ENCODE peak calls at places on chromosome 6, in seven cellular contexts. One of them, this sample, is unnamed. For H3K9me3, the result is how much of the 10 kb centered on the place peaks cover.

GRCh38 chr6:99613398-99613704 is 6.7 kb downstream of the PRDM13 start:
- DNase-seq in kidney: peak
- DNase-seq in gastrocnemius medialis: no peak
- DNase-seq in Peyer's patch: peak
- DNase-seq in psoas muscle: peak
- DNase-seq in tibial artery: no peak
- DNase-seq in GM23248: peak
- DNase-seq in this sample: no peak

GRCh38 chr6:106451419-106451818 is 90.9 kb downstream of the CRYBG1 start:
- DNase-seq in GM23248: peak
- DNase-seq in tibial artery: no peak
- DNase-seq in gastrocnemius medialis: no peak
- DNase-seq in Peyer's patch: no peak
- DNase-seq in kidney: no peak
- DNase-seq in psoas muscle: no peak
- DNase-seq in this sample: no peak

GRCh38 chr6:35181933-35182612 is 31.7 kb upstream of the SCUBE3 start:
- DNase-seq in tibial artery: peak
- DNase-seq in kidney: peak
- DNase-seq in gastrocnemius medialis: peak
- DNase-seq in GM23248: peak
- DNase-seq in psoas muscle: peak
- DNase-seq in Peyer's patch: peak
- DNase-seq in this sample: no peak

GRCh38 chr6:101509556-101509955 is 116.0 kb downstream of the GRIK2 start:
- DNase-seq in gastrocnemius medialis: no peak
- DNase-seq in psoas muscle: no peak
- DNase-seq in Peyer's patch: no peak
- DNase-seq in tibial artery: no peak
- DNase-seq in kidney: no peak
- DNase-seq in GM23248: peak
- DNase-seq in this sample: no peak

GRCh38 chr6:161444966-161445799 is 171.3 kb upstream of the AGPAT4 start:
- DNase-seq in tibial artery: no peak
- DNase-seq in kidney: no peak
- DNase-seq in GM23248: peak
- DNase-seq in gastrocnemius medialis: no peak
- DNase-seq in Peyer's patch: no peak
- DNase-seq in psoas muscle: peak
- DNase-seq in this sample: no peak

GRCh38 chr6:37658121-37658520 is 39.6 kb downstream of the MDGA1 start:
- DNase-seq in GM23248: no peak
- DNase-seq in Peyer's patch: no peak
- DNase-seq in psoas muscle: no peak
- DNase-seq in kidney: no peak
- DNase-seq in tibial artery: no peak
- DNase-seq in gastrocnemius medialis: no peak
- DNase-seq in this sample: no peak

GRCh38 chr6:32944265-32944664 is 3.4 kb upstream of the HLA-DMB start:
- DNase-seq in kidney: no peak
- DNase-seq in gastrocnemius medialis: no peak
- DNase-seq in Peyer's patch: no peak
- DNase-seq in psoas muscle: no peak
- DNase-seq in tibial artery: peak
- DNase-seq in GM23248: no peak
- DNase-seq in this sample: no peak

GRCh38 chr6:66183982-66184555 is 477.0 kb upstream of the EYS start:
- DNase-seq in Peyer's patch: no peak
- DNase-seq in psoas muscle: no peak
- DNase-seq in kidney: no peak
- DNase-seq in tibial artery: no peak
- DNase-seq in gastrocnemius medialis: no peak
- DNase-seq in GM23248: peak
- DNase-seq in this sample: no peak

GRCh38 chr6:170225852-170226417 is 64.9 kb downstream of the DLL1 start:
- DNase-seq in Peyer's patch: no peak
- DNase-seq in psoas muscle: peak
- DNase-seq in GM23248: no peak
- DNase-seq in gastrocnemius medialis: peak
- DNase-seq in kidney: peak
- DNase-seq in tibial artery: no peak
- DNase-seq in this sample: no peak

GRCh38 chr6:133548409-133548808 is 307.3 kb downstream of the EYA4 start:
- DNase-seq in Peyer's patch: no peak
- DNase-seq in psoas muscle: no peak
- DNase-seq in gastrocnemius medialis: no peak
- DNase-seq in GM23248: peak
- DNase-seq in kidney: no peak
- DNase-seq in tibial artery: no peak
- DNase-seq in this sample: no peak

GRCh38 chr6:111253999-111254778 is 166.9 kb downstream of the SLC16A10 start:
- DNase-seq in tibial artery: no peak
- DNase-seq in gastrocnemius medialis: no peak
- DNase-seq in GM23248: no peak
- DNase-seq in Peyer's patch: no peak
- DNase-seq in kidney: no peak
- DNase-seq in psoas muscle: no peak
- DNase-seq in this sample: no peak

GRCh38 chr6:135905604-135906300 is 54.3 kb downstream of the PDE7B start:
- DNase-seq in GM23248: no peak
- DNase-seq in Peyer's patch: no peak
- DNase-seq in kidney: peak
- DNase-seq in psoas muscle: no peak
- DNase-seq in tibial artery: no peak
- DNase-seq in gastrocnemius medialis: no peak
- DNase-seq in this sample: no peak

DNA sequence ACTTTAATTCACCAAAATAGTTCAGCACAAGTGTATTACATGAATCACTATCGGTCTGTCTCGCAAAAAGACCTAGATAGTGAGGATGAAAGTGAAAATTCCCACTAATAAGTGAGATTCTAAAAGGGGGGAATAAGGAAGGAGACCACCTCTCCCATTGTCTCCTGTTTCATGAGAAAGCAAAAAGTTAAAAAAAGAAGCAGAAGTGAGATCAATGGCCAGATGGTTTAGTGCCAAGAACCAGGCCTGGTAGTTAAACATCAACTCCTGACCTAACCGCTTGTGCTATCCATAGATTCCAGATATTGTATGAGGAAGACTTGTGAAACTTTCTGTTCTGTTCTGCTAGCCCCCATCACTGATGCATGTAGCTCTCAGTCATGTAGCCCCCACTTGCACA is 293.0 kb downstream of the RNGTT start:
- DNase-seq in tibial artery: no peak
- DNase-seq in Peyer's patch: no peak
- DNase-seq in GM23248: no peak
- DNase-seq in kidney: no peak
- DNase-seq in psoas muscle: no peak
- DNase-seq in gastrocnemius medialis: no peak
- DNase-seq in this sample: no peak
- H3K9me3 ChIP-seq in tibial artery: under half
- H3K9me3 ChIP-seq in Peyer's patch: under half
- H3K9me3 ChIP-seq in GM23248: under half
- H3K9me3 ChIP-seq in kidney: under half
- H3K9me3 ChIP-seq in psoas muscle: under half
- H3K9me3 ChIP-seq in gastrocnemius medialis: under half
- H3K9me3 ChIP-seq in this sample: under half

GRCh38 chr6:159313023-159313422 is 143.8 kb downstream of the FNDC1 start:
- DNase-seq in gastrocnemius medialis: no peak
- DNase-seq in psoas muscle: no peak
- DNase-seq in GM23248: no peak
- DNase-seq in kidney: no peak
- DNase-seq in Peyer's patch: no peak
- DNase-seq in tibial artery: no peak
- DNase-seq in this sample: no peak

GRCh38 chr6:159311618-159312017 is 142.4 kb downstream of the FNDC1 start:
- DNase-seq in psoas muscle: no peak
- DNase-seq in kidney: no peak
- DNase-seq in gastrocnemius medialis: no peak
- DNase-seq in tibial artery: no peak
- DNase-seq in GM23248: peak
- DNase-seq in Peyer's patch: no peak
- DNase-seq in this sample: no peak

GRCh38 chr6:159309723-159310122 is 140.5 kb downstream of the FNDC1 start:
- DNase-seq in tibial artery: no peak
- DNase-seq in kidney: no peak
- DNase-seq in Peyer's patch: no peak
- DNase-seq in gastrocnemius medialis: no peak
- DNase-seq in psoas muscle: no peak
- DNase-seq in GM23248: no peak
- DNase-seq in this sample: no peak

GRCh38 chr6:159315562-159315961 is 146.4 kb downstream of the FNDC1 start:
- DNase-seq in Peyer's patch: no peak
- DNase-seq in kidney: no peak
- DNase-seq in GM23248: no peak
- DNase-seq in psoas muscle: no peak
- DNase-seq in gastrocnemius medialis: no peak
- DNase-seq in tibial artery: no peak
- DNase-seq in this sample: no peak

GRCh38 chr6:159312204-159312603 is 143.0 kb downstream of the FNDC1 start:
- DNase-seq in gastrocnemius medialis: no peak
- DNase-seq in tibial artery: no peak
- DNase-seq in GM23248: peak
- DNase-seq in psoas muscle: no peak
- DNase-seq in Peyer's patch: no peak
- DNase-seq in kidney: no peak
- DNase-seq in this sample: no peak
- H3K9me3 ChIP-seq in gastrocnemius medialis: under half
- H3K9me3 ChIP-seq in tibial artery: under half
- H3K9me3 ChIP-seq in GM23248: under half
- H3K9me3 ChIP-seq in psoas muscle: under half
- H3K9me3 ChIP-seq in Peyer's patch: under half
- H3K9me3 ChIP-seq in kidney: under half
- H3K9me3 ChIP-seq in this sample: under half

GRCh38 chr6:352896-353470 is 38.6 kb upstream of the IRF4 start:
- DNase-seq in gastrocnemius medialis: no peak
- DNase-seq in tibial artery: no peak
- DNase-seq in psoas muscle: no peak
- DNase-seq in Peyer's patch: no peak
- DNase-seq in kidney: no peak
- DNase-seq in GM23248: no peak
- DNase-seq in this sample: no peak

GRCh38 chr6:353642-354614 is 37.6 kb upstream of the IRF4 start:
- DNase-seq in Peyer's patch: no peak
- DNase-seq in GM23248: no peak
- DNase-seq in gastrocnemius medialis: no peak
- DNase-seq in tibial artery: no peak
- DNase-seq in kidney: no peak
- DNase-seq in psoas muscle: no peak
- DNase-seq in this sample: no peak

GRCh38 chr6:351867-352289 is 39.7 kb upstream of the IRF4 start:
- DNase-seq in GM23248: no peak
- DNase-seq in psoas muscle: no peak
- DNase-seq in kidney: no peak
- DNase-seq in Peyer's patch: no peak
- DNase-seq in gastrocnemius medialis: no peak
- DNase-seq in tibial artery: no peak
- DNase-seq in this sample: no peak

GRCh38 chr6:351011-351866 is 40.3 kb upstream of the IRF4 start:
- DNase-seq in tibial artery: no peak
- DNase-seq in gastrocnemius medialis: no peak
- DNase-seq in psoas muscle: no peak
- DNase-seq in kidney: peak
- DNase-seq in GM23248: no peak
- DNase-seq in Peyer's patch: no peak
- DNase-seq in this sample: no peak

DNA sequence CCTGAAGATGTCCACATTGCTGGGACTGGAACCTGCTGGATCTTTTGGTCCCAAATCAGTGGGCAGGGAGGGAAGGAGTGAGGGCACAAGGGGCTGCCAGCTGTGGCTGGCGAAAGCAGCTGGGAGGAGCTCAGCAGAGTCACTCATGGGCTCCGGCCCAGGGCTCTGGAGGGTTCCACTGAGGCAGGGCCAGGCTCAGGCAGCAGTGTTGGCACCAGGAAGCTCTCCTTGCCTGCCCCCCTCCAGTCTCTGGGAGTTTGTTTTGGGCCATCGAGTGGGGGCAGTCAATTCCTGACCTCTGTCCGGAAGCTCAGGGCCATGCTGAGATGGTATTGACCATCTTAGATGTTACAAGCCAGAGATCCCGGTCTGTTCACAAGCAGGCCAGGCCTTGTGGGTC is 39.1 kb upstream of the IRF4 start:
- DNase-seq in tibial artery: no peak
- DNase-seq in GM23248: no peak
- DNase-seq in gastrocnemius medialis: no peak
- DNase-seq in psoas muscle: no peak
- DNase-seq in Peyer's patch: no peak
- DNase-seq in kidney: no peak
- DNase-seq in this sample: no peak
- H3K9me3 ChIP-seq in tibial artery: under half
- H3K9me3 ChIP-seq in GM23248: under half
- H3K9me3 ChIP-seq in gastrocnemius medialis: under half
- H3K9me3 ChIP-seq in psoas muscle: under half
- H3K9me3 ChIP-seq in Peyer's patch: under half
- H3K9me3 ChIP-seq in kidney: under half
- H3K9me3 ChIP-seq in this sample: under half

DNA sequence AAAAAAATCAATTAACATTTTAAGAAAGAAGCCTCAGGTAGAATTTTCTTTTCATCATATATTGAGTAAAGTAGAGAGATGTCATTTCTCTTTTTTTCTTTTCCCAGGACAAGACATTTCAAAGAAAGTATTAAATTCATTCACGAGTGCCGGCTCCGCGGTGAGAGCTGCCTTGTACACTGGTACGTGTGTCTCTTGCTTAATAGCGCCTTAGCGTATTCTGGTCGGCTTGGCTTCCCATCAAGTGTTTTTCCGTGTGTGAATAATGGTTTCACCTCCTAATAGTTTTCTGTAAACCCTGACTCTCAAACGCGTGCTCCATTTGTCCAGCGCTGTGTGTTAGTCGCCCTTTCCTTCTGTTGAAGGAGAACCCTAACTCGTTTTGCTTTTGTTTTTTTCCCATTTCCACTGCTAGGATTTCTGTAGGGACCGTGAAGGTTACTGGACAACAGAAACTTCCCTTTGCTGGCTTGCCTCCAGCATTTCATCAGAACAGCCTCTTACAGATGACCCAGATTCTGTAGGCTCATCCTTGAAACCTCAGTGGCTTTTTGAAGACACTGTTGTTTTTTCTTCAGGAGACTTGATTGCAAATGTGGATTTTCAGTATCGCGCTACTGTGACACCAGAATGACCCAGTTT is 45.7 kb upstream of the IRF4 start:
- DNase-seq in gastrocnemius medialis: no peak
- DNase-seq in GM23248: peak
- DNase-seq in kidney: peak
- DNase-seq in tibial artery: no peak
- DNase-seq in Peyer's patch: peak
- DNase-seq in psoas muscle: no peak
- DNase-seq in this sample: no peak
- H3K9me3 ChIP-seq in gastrocnemius medialis: under half
- H3K9me3 ChIP-seq in GM23248: under half
- H3K9me3 ChIP-seq in kidney: under half
- H3K9me3 ChIP-seq in tibial artery: under half
- H3K9me3 ChIP-seq in Peyer's patch: under half
- H3K9me3 ChIP-seq in psoas muscle: under half
- H3K9me3 ChIP-seq in this sample: under half

DNA sequence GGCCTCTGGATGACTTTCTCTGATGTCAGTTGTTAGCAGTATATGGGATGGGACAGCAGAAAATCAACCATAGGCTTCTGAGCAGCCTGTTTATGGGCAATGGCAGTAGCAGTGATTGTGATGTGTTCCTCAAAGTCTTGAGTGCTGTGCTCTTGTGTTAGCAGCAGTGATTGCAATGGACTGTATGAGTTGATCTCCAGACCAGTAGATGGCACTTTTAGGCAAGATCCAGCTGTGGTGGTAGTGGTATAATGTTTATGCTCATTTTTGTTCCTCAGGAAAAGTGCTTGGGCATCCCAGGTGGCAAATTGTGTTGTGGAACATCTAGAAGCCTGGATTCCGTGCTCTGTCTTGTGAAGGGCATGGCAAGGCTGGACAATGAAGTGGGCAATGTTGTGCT is 181.6 kb upstream of the SYNCRIP start:
- DNase-seq in gastrocnemius medialis: no peak
- DNase-seq in Peyer's patch: no peak
- DNase-seq in psoas muscle: no peak
- DNase-seq in kidney: no peak
- DNase-seq in GM23248: no peak
- DNase-seq in tibial artery: no peak
- DNase-seq in this sample: no peak
- H3K9me3 ChIP-seq in gastrocnemius medialis: under half
- H3K9me3 ChIP-seq in Peyer's patch: under half
- H3K9me3 ChIP-seq in psoas muscle: under half
- H3K9me3 ChIP-seq in kidney: under half
- H3K9me3 ChIP-seq in GM23248: under half
- H3K9me3 ChIP-seq in tibial artery: under half
- H3K9me3 ChIP-seq in this sample: under half

This sample was measured in T-helper 17 cell.